ENCODE peak calls at places on chromosome 18, in ten cellular contexts. W is neuronal stem cell; J is right atrium auricular region; Y is cardiac muscle cell; I is BE2C; F is endodermal cell; K is sigmoid colon; S is astrocyte; C is A549; B is naive thymus-derived CD4-positive, alpha-beta T cell. Z is an unnamed sample. For H3K4me1, the result is how much of the 10 kb centered on the place peaks cover.

GRCh38 chr18:41992698-41993097 is 37.7 kb downstream of the PIK3C3 start:
- DNase-seq in Y (no peak), K (no peak), C (no peak), J (no peak), W (no peak), F (no peak), B (no peak), S (no peak), I (no peak), Z (no peak)

GRCh38 chr18:9608298-9608697 is 6.1 kb downstream of the PPP4R1 start:
- DNase-seq in C (peak), J (no peak), I (no peak), B (no peak), F (no peak), K (no peak), W (no peak), Y (peak), S (no peak), Z (no peak)

GRCh38 chr18:55607763-55608162 is 19.8 kb upstream of the TCF4 start:
- DNase-seq in C (no peak), Y (no peak), W (no peak), F (no peak), B (no peak), S (no peak), K (no peak), I (no peak), J (no peak), Z (no peak)

GRCh38 chr18:74450626-74451025 is 6.5 kb downstream of the DIPK1C start:
- DNase-seq in K (no peak), B (no peak), W (no peak), I (no peak), J (no peak), Y (no peak), S (no peak), C (no peak), F (no peak), Z (no peak)

GRCh38 chr18:65081786-65082185 is 669.0 kb upstream of the CDH7 start:
- DNase-seq in F (no peak), J (no peak), C (no peak), Y (no peak), W (no peak), I (no peak), B (no peak), K (no peak), S (no peak), Z (no peak)

GRCh38 chr18:3129053-3129864 is 90.5 kb downstream of the MYOM1 start:
- DNase-seq in F (peak), W (peak), B (peak), K (peak), I (peak), C (peak), S (peak), J (peak), Y (peak), Z (peak)

GRCh38 chr18:52343138-52343537 is 3.1 kb downstream of the DCC start:
- DNase-seq in F (no peak), S (no peak), B (no peak), C (peak), K (no peak), W (no peak), Y (no peak), I (no peak), J (no peak), Z (no peak)

GRCh38 chr18:63317982-63318881 is 1.3 kb downstream of the BCL2 start:
- DNase-seq in Y (no peak), C (no peak), S (no peak), I (peak), K (peak), B (peak), J (peak), W (no peak), F (peak), Z (peak)

GRCh38 chr18:47184419-47185050 is 8.4 kb upstream of the IER3IP1 start:
- DNase-seq in W (no peak), K (peak), I (peak), F (no peak), J (no peak), Y (peak), S (peak), C (peak), B (peak), Z (no peak)

GRCh38 chr18:70149156-70149555 is 56.3 kb downstream of the RTTN start:
- DNase-seq in Y (no peak), C (no peak), S (no peak), I (no peak), J (no peak), B (no peak), F (no peak), K (no peak), W (no peak), Z (no peak)

GRCh38 chr18:8116346-8117007 is 492.8 kb upstream of the RAB12 start:
- DNase-seq in I (no peak), K (no peak), W (no peak), B (no peak), J (no peak), C (peak), S (peak), F (no peak), Y (peak), Z (no peak)

GRCh38 chr18:38241216-38241615 is 675.6 kb upstream of the CELF4 start:
- DNase-seq in I (no peak), Y (no peak), F (no peak), C (no peak), S (peak), J (no peak), K (no peak), B (no peak), W (no peak), Z (no peak)

GRCh38 chr18:34697233-34697632 is 12.9 kb upstream of the DTNA start:
- DNase-seq in F (no peak), S (no peak), I (no peak), B (no peak), K (no peak), W (no peak), C (no peak), Y (no peak), J (no peak), Z (no peak)

GRCh38 chr18:70037453-70038061 is 89.9 kb upstream of the CD226 start:
- DNase-seq in B (no peak), J (no peak), S (no peak), Y (no peak), F (no peak), K (no peak), W (no peak), I (no peak), C (no peak), Z (no peak)

GRCh38 chr18:70288851-70289328 is at the start of gene SOCS6:
- DNase-seq in J (no peak), F (peak), S (peak), K (peak), I (peak), C (no peak), B (peak), W (peak), Y (peak), Z (peak)

GRCh38 chr18:31197676-31198075 is 35.0 kb upstream of the DSC1 start:
- DNase-seq in Y (no peak), C (no peak), F (no peak), S (peak), B (no peak), I (no peak), W (no peak), J (no peak), K (no peak), Z (no peak)

GRCh38 chr18:8944871-8945245 is 157.6 kb upstream of the NDUFV2 start:
- DNase-seq in W (no peak), S (no peak), Y (no peak), C (no peak), B (no peak), F (no peak), J (no peak), I (no peak), K (no peak), Z (no peak)

GRCh38 chr18:55790296-55790695 is 202.3 kb upstream of the TCF4 start:
- DNase-seq in J (no peak), Y (peak), B (no peak), W (no peak), I (no peak), C (peak), F (no peak), S (peak), K (no peak), Z (no peak)

GRCh38 chr18:78814321-78814720 is 165.3 kb upstream of the SALL3 start:
- DNase-seq in K (no peak), C (no peak), J (no peak), F (no peak), Y (no peak), S (no peak), B (no peak), W (no peak), I (no peak), Z (no peak)

GRCh38 chr18:79717555-79718074 is 38.0 kb downstream of the CTDP1 start:
- DNase-seq in F (no peak), S (no peak), W (no peak), K (no peak), Y (no peak), B (no peak), I (no peak), J (no peak), C (no peak), Z (peak)

GRCh38 chr18:22912835-22913234 is 20.3 kb upstream of the RBBP8 start:
- DNase-seq in Y (peak), F (no peak), J (no peak), S (peak), K (no peak), I (no peak), W (no peak), B (no peak), C (no peak), Z (no peak)

GRCh38 chr18:3688682-3689081 is 238.7 kb downstream of the TGIF1 start:
- DNase-seq in I (no peak), S (peak), C (peak), B (no peak), K (no peak), W (no peak), Y (peak), J (no peak), F (peak), Z (no peak)

GRCh38 chr18:43442571-43442970 is 165.3 kb upstream of the SYT4 start:
- DNase-seq in Y (no peak), J (no peak), W (no peak), S (no peak), F (no peak), K (no peak), C (no peak), B (no peak), I (no peak), Z (no peak)

GRCh38 chr18:24228661-24229053 is 89.8 kb downstream of the CABYR start:
- DNase-seq in B (no peak), J (no peak), F (no peak), S (peak), C (peak), K (no peak), W (no peak), Y (no peak), I (no peak), Z (no peak)

GRCh38 chr18:43013489-43013888 is 102.0 kb downstream of the RIT2 start:
- DNase-seq in Y (peak), I (no peak), S (peak), J (no peak), W (no peak), F (no peak), C (no peak), B (no peak), K (no peak), Z (no peak)

GRCh38 chr18:23570912-23571504 is 15.3 kb downstream of the NPC1 start:
- DNase-seq in C (no peak), B (no peak), J (no peak), W (no peak), F (no peak), K (no peak), I (no peak), S (no peak), Y (no peak), Z (no peak)

GRCh38 chr18:66872277-66872676 is 268.4 kb upstream of the CDH19 start:
- DNase-seq in K (no peak), J (no peak), I (no peak), S (peak), C (peak), Y (peak), F (no peak), W (no peak), B (no peak), Z (no peak)

DNA sequence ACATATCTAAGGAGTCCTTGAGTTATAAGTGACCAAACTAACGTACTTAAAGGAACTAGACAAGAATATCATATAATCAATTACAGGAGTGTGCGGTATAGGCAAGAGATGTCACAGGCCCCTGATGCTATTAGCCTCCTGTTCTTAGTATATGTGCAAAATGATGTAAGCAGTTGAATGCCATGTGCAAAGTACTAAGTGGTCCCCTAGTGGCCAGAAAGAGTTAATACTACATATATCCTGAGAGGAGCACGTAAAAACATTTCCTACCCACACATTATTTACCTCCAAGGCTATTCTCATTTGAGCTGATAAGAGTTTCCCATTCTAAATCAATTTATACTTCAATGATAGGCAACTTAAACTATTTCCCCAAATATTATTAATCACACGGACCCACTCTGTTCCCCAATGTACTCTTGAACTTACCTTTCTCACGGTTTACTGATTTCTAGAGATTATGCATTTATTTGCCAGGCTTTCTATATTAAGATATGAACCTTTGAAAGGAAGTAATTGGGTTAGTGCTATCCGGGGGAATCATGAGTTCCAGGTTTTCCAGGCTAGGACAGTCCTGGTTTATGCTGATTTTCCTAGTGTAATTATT is 158.0 kb upstream of the KLHL14 start:
- DNase-seq in F (no peak), W (peak), J (no peak), K (no peak), B (no peak), C (peak), Y (peak), I (no peak), S (peak), Z (no peak)
- H3K4me3 ChIP-seq in F (no peak), W (no peak), J (no peak), K (no peak), B (no peak), C (no peak), Y (no peak), I (no peak), S (no peak), Z (no peak)

GRCh38 chr18:12943200-12943599 is 4.6 kb upstream of the SEH1L start:
- DNase-seq in J (no peak), K (no peak), S (peak), B (no peak), F (no peak), C (no peak), Y (peak), I (no peak), W (no peak), Z (no peak)

GRCh38 chr18:12944724-12945123 is 3.1 kb upstream of the SEH1L start:
- DNase-seq in W (no peak), B (no peak), K (no peak), F (no peak), Y (peak), S (peak), C (no peak), I (no peak), J (peak), Z (peak)

GRCh38 chr18:12947355-12948054 is at the start of gene SEH1L:
- DNase-seq in W (peak), J (peak), F (peak), Y (peak), I (peak), B (peak), K (peak), C (peak), S (peak), Z (peak)

GRCh38 chr18:12946549-12947354 is 1.1 kb upstream of the SEH1L start:
- DNase-seq in I (peak), B (no peak), W (peak), Y (peak), C (peak), F (peak), J (peak), K (peak), S (peak), Z (no peak)

DNA sequence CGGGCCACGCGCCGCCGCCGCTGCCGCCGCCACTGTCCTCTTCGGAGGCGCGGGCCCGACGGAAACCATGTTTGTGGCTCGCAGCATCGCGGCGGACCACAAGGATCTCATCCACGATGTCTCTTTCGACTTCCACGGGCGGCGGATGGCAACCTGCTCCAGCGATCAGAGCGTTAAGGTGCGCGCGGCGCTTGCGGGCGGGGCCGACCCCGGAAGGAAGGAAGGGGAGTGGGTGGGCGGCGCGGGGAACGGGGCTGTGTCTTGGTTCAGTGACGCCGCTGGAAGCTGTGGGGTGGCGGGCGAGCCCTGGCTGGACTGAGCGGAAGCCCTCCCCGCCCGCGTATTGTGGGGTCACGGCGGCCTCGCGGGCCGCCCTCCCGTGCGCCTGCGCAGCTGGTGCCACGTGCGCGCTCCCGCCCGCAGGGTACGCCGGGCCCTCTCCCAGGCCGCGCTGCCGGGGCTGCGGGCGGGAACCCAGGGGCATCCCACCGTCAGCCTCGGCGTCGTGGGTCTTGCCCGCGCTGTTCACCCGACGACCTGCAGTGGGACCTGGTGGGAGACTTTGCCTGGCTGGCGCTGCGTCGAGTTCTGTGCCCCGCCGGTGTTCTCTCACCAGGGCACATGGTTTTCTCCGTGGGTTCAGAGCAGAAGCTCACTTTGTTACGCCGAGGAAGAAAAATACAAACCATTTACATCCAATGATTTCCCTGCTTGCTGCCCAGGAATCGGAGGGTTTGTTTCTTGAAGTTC is 419 bp downstream of the SEH1L start:
- DNase-seq in Y (peak), I (peak), S (peak), B (peak), F (peak), W (no peak), C (peak), K (peak), J (peak), Z (peak)
- H3K4me1 ChIP-seq in Y (under half), I (under half), S (under half), B (under half), F (under half), W (under half), C (under half), K (under half), J (under half), Z (under half)

DNA sequence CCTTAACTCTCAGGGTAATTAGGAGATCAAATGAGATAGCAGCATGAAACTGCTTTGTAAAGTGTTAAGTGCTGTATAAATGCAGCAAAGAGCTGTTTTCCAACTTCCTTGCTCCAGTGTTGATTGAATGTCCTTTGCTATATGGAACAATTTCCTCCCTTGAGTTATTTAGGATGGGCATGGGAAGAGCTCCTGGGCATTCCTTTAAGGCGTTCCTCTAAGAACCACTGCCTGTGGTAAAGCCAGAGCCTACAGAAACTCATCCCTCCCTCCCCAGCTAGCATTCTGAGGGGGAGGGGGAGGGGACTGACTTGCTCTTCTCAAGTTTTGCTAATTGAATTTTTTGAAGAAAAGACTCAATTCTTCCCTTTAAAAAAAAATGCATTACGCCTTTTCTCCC is 1.4 kb downstream of the AKAIN1 start:
- DNase-seq in F (no peak), K (no peak), Y (no peak), I (no peak), J (no peak), C (no peak), B (no peak), W (no peak), S (no peak), Z (no peak)
- H3K4me3 ChIP-seq in F (peak), K (no peak), Y (no peak), I (no peak), J (no peak), C (no peak), B (no peak), W (no peak), S (no peak), Z (no peak)

GRCh38 chr18:44954256-44954655 is 273.6 kb downstream of the SETBP1 start:
- DNase-seq in C (no peak), S (no peak), I (no peak), F (no peak), K (no peak), B (no peak), J (no peak), W (no peak), Y (no peak), Z (no peak)
- H3K4me1 ChIP-seq in C (under half), S (under half), I (under half), F (under half), K (under half), B (under half), J (under half), W (under half), Y (under half), Z (under half)

GRCh38 chr18:26548144-26549102 is at the start of gene KCTD1:
- DNase-seq in K (peak), W (peak), C (peak), I (peak), Y (peak), F (peak), S (peak), B (peak), J (peak), Z (peak)
- H3K4me3 ChIP-seq in K (peak), W (peak), C (peak), I (peak), Y (peak), F (peak), S (peak), B (peak), J (peak), Z (peak)

GRCh38 chr18:26476697-26477096 is 71.7 kb downstream of the KCTD1 start:
- DNase-seq in C (no peak), I (no peak), W (no peak), J (no peak), K (no peak), B (no peak), S (no peak), Y (no peak), F (no peak), Z (no peak)

GRCh38 chr18:26479065-26479685 is 69.2 kb downstream of the KCTD1 start:
- DNase-seq in K (no peak), I (no peak), J (no peak), F (peak), S (no peak), Y (no peak), B (no peak), C (no peak), W (no peak), Z (peak)

GRCh38 chr18:26479686-26480079 is 68.7 kb downstream of the KCTD1 start:
- DNase-seq in J (no peak), W (no peak), B (no peak), I (no peak), Y (no peak), S (peak), K (no peak), C (no peak), F (no peak), Z (no peak)

GRCh38 chr18:26480897-26481795 is 67.2 kb downstream of the KCTD1 start:
- DNase-seq in B (no peak), W (no peak), K (no peak), I (no peak), S (peak), C (peak), J (no peak), F (no peak), Y (peak), Z (no peak)

DNA sequence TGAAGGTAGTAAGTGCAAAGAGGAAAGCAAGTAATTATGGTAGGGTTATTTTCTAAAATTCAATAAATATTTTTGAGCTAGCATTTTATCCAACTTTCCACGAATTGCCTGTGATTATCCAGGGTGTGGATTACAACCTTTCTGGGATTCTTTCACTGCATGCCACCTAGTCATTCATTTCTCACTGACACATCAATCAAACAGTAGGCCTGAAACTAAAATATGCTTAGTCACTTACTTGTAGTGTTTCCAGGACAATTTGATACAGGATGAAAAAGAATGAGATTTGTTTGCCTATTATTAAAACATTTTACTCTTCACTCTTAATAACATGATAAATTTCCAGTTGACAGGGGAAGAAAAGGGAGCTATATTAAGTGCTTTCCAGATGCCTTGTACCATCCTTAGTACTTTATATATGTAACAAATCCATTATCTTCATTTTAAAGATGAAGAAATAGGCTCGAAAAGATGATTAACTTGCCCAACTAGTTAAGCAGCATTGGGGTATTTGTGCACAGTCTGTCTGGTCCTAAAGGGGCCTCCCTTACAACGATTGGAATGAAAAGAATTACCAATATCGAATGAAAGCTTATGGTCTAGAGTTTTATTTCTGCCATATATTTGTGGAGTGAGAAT is 70.4 kb downstream of the KCTD1 start:
- DNase-seq in C (peak), J (no peak), K (no peak), I (no peak), W (no peak), S (no peak), Y (no peak), F (no peak), B (no peak), Z (no peak)
- H3K4me1 ChIP-seq in C (half or more), J (under half), K (under half), I (under half), W (under half), S (under half), Y (under half), F (under half), B (under half), Z (under half)

GRCh38 chr18:58256316-58257080 is 212.5 kb downstream of the NEDD4L start:
- DNase-seq in S (no peak), K (no peak), C (no peak), W (no peak), F (peak), I (no peak), J (no peak), Y (no peak), B (no peak), Z (peak)
- H3K4me3 ChIP-seq in S (no peak), K (no peak), C (no peak), W (no peak), F (no peak), I (no peak), J (peak), Y (no peak), B (no peak), Z (no peak)